ENCODE peak calls at places on chromosomes 12 and 14, in five cellular contexts. J, Q, M, B and R are unnamed samples.
A peak's percentile ranks its signal among the peaks of the same experiment; 100 is the strongest.

GRCh38 chr12:132514216-132514820 is 24.4 kb downstream of the FBRSL1 start:
- DNase-seq in J (no peak), M (no peak), Q (no peak), B (no peak), R (no peak)

GRCh38 chr14:54564799-54565235 is 2.1 kb upstream of the SAMD4A start:
- DNase-seq in M (no peak), Q (no peak), J (no peak), B (peak; percentile 40), R (peak; percentile 88)

GRCh38 chr14:92731622-92732021 is 16.8 kb downstream of the LGMN start:
- DNase-seq in B (no peak), J (no peak), M (no peak), Q (no peak), R (no peak)

GRCh38 chr12:115341442-115341841 is 657.5 kb upstream of the TBX3 start:
- DNase-seq in M (no peak), J (no peak), B (peak; percentile 2), Q (no peak), R (peak; percentile 100)

GRCh38 chr12:52752516-52752915 is 24.6 kb downstream of the KRT76 start:
- DNase-seq in Q (no peak), B (no peak), J (no peak), M (no peak), R (no peak)

GRCh38 chr14:36238666-36239363 is 62.3 kb upstream of the PTCSC3 start:
- DNase-seq in J (no peak), Q (no peak), M (no peak), B (peak; percentile 2), R (peak; percentile 93)

GRCh38 chr12:81617915-81618314 is 141.2 kb downstream of the PPFIA2 start:
- DNase-seq in Q (no peak), M (no peak), J (no peak), B (no peak), R (no peak)

GRCh38 chr12:50032516-50033316 is 7.4 kb upstream of the RACGAP1 start:
- DNase-seq in M (no peak), Q (peak; percentile 70), J (peak; percentile 71), B (no peak), R (no peak)

GRCh38 chr12:127292736-127293135 is 974.2 kb upstream of the TMEM132C start:
- DNase-seq in M (no peak), B (no peak), J (no peak), Q (no peak), R (no peak)

GRCh38 chr12:70982991-70983390 is 62.5 kb upstream of the PTPRR start:
- DNase-seq in Q (no peak), J (no peak), M (no peak), B (no peak), R (peak; percentile 79)

GRCh38 chr14:102196008-102196407 is 56.3 kb downstream of the WDR20 start:
- DNase-seq in B (no peak), M (no peak), J (no peak), Q (no peak), R (no peak)

GRCh38 chr14:24196071-24197061 is 1.1 kb upstream of the TM9SF1 start:
- DNase-seq in B (peak; percentile 18), J (no peak), Q (no peak), M (no peak), R (peak; percentile 46)

GRCh38 chr12:552466-552865 is 92.7 kb downstream of the B4GALNT3 start:
- DNase-seq in Q (no peak), J (no peak), B (no peak), M (no peak), R (no peak)

GRCh38 chr12:87813476-87814234 is 215.5 kb downstream of the C12orf50 start:
- DNase-seq in J (no peak), B (peak; percentile 14), Q (no peak), M (no peak), R (peak; percentile 57)

GRCh38 chr12:116426391-116427136 is 132.6 kb upstream of the MAP1LC3B2 start:
- DNase-seq in B (peak; percentile 98), J (peak; percentile 62), Q (peak; percentile 96), M (no peak), R (peak; percentile 97)

GRCh38 chr14:89251066-89251465 is 166.0 kb downstream of the FOXN3 start:
- DNase-seq in M (no peak), J (no peak), Q (peak; percentile 42), B (peak; percentile 78), R (peak; percentile 28)

GRCh38 chr14:102205560-102205959 is 65.9 kb downstream of the WDR20 start:
- DNase-seq in B (no peak), M (no peak), J (no peak), Q (no peak), R (no peak)

DNA sequence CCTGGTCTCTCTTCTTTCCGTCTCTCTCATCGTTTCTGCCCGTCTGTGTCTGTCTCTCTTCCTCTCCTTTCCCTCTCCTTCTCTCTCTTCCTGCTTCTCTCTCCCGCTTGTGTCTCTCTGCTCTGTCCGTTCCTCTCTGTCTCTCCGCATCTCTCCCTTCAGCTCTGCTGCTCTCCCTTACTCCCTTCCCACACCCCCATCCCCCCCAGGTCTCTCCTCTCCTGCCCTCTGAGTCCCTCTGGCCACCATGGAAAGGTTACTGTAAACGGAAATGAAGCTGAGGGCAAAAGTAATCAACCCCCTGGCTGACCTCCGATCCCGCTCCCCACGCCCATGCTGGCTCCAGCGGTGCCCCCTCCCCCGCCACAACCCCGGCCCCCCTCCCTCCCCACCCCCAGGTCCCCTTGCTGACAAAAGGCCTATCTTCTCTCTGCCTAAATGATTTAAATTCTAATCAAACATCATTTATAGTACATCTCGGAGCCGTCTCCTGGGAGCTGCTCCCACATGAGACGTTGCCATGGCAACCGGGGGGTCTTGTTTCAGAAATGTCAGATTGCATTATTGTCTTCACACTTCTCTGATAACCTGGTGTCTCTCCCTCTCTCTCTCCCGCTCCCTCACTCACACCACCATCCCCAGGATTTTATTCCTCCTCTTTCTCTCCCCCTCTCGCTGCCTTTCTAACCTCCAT is 203.8 kb downstream of the RBM19 start:
- DNase-seq in J (peak; percentile 54), Q (no peak), M (peak; percentile 64), B (no peak), R (no peak)
- H2BK12ac ChIP-seq in J (peak overlapping the region; percentile 39), Q (no peak overlapping the region), M (no peak overlapping the region), B (no peak overlapping the region), R (no peak overlapping the region)

GRCh38 chr14:61253064-61253753 is 27.9 kb downstream of the TMEM30B start:
- DNase-seq in J (no peak), M (no peak), Q (no peak), B (no peak), R (no peak)
- H3K23ac ChIP-seq in J (no peak overlapping the region), M (no peak overlapping the region), Q (no peak overlapping the region), B (no peak overlapping the region), R (no peak overlapping the region)

DNA sequence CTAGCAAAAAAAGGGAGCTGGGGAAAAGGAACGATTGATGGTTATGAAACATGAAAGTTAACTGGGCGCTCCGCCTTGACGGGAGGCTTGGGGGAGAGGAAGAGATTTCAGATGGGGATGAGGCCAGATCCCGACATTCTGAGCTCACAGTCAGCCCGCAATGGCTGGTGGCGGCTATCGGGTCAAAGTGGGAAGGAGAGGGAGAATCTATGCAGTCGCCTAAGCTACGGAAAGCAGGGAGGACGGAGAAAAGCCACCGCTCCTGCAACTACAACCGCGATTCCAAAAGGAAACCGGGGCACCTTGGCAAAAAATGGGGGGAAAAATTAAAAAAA is 502 bp downstream of the MPHOSPH9 start:
- DNase-seq in J (no peak), M (no peak), B (no peak), Q (no peak), R (no peak)
- H2BK12ac ChIP-seq in J (peak overlapping the region; percentile 27), M (no peak overlapping the region), B (no peak overlapping the region), Q (no peak overlapping the region), R (no peak overlapping the region)

GRCh38 chr14:74765721-74766120 is 2.6 kb downstream of the YLPM1 start:
- DNase-seq in M (no peak), J (no peak), B (no peak), Q (no peak), R (no peak)

GRCh38 chr14:74763803-74764531 is 851 bp downstream of the YLPM1 start:
- DNase-seq in B (peak; percentile 20), J (peak; percentile 48), M (no peak), Q (peak; percentile 27), R (peak; percentile 42)

GRCh38 chr14:74762917-74763802 is at the start of gene YLPM1:
- DNase-seq in J (peak; percentile 89), B (peak; percentile 93), Q (peak; percentile 93), M (peak; percentile 93), R (peak; percentile 97)
- H3K23ac ChIP-seq in J (no peak within 1 kb of the TSS), B (no peak within 1 kb of the TSS), Q (no peak within 1 kb of the TSS), M (peak within 1 kb of the TSS; percentile 94), R (peak within 1 kb of the TSS; percentile 89)

DNA sequence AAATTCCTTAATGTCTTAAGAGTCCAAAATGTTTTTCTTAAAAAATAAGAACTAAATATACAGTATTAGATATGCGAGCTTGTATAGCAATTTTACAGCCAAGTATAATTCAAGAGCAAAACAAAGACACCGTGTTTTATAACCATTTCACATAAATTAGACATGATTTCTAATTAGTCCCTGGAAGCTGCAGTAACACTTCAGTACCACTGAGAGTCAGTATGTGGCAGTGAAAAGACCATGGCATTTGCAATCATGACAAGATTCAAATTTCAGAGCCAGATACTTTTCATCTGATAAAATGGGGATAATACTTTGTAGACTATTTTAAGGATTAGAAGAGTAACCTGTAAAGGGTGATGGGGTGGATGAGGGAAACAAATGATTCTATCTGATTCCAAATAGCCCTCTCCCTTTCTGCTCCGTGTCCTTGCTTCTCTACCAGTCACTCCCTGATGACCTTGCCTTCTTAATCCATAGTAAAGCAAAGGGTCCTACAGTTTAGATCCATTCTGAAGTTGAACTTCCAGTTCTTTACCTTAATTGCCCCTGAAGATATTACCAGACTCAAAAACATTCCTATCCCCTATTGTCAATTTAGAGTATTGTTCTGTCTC is 145.4 kb upstream of the ABCD2 start:
- DNase-seq in Q (no peak), J (no peak), M (peak; percentile 5), B (no peak), R (peak; percentile 46)
- H2BK12ac ChIP-seq in Q (no peak overlapping the region), J (no peak overlapping the region), M (no peak overlapping the region), B (no peak overlapping the region), R (no peak overlapping the region)

GRCh38 chr12:89390802-89391673 is 38.7 kb upstream of the DUSP6 start:
- DNase-seq in M (no peak), Q (no peak), B (no peak), J (no peak), R (peak; percentile 95)
- H3K23ac ChIP-seq in M (no peak overlapping the region), Q (no peak overlapping the region), B (no peak overlapping the region), J (no peak overlapping the region), R (no peak overlapping the region)

GRCh38 chr12:76284816-76285750 is 63.1 kb downstream of the BBS10 start:
- DNase-seq in Q (peak; percentile 43), M (no peak), B (no peak), J (no peak), R (peak; percentile 70)

GRCh38 chr12:76282744-76283143 is 65.5 kb downstream of the BBS10 start:
- DNase-seq in B (no peak), Q (no peak), J (no peak), M (no peak), R (no peak)

GRCh38 chr12:76290963-76291859 is 57.0 kb downstream of the BBS10 start:
- DNase-seq in M (no peak), Q (no peak), B (peak; percentile 7), J (no peak), R (no peak)

DNA sequence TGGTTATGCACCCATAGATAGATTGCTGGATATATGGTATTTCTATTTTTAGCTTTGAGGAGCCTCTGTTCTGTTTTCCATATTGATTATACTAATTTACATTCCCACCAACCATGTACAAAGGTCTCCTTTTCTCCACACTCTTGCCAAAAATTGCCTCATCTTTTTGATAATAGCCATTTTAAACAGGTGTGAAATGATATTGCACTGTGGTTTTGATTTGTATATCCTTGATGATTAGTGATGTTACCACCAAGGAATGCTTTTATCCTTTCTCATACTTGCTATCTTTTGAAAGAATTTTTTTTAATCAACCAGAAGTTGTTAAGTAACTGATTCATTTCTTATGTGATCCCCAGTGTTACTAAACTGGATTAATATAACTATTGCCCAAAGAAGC is 60.0 kb downstream of the BBS10 start:
- DNase-seq in J (no peak), B (no peak), M (no peak), Q (no peak), R (no peak)
- H2BK12ac ChIP-seq in J (no peak overlapping the region), B (no peak overlapping the region), M (no peak overlapping the region), Q (no peak overlapping the region), R (no peak overlapping the region)

GRCh38 chr14:50772361-50772760 is 58.6 kb downstream of the NIN start:
- DNase-seq in Q (no peak), M (no peak), J (no peak), B (no peak), R (no peak)
- H3K23ac ChIP-seq in Q (no peak overlapping the region), M (no peak overlapping the region), J (no peak overlapping the region), B (peak overlapping the region; percentile 21), R (no peak overlapping the region)